ENCODE peak calls at places on chromosomes 1 and 21, in four cellular contexts. One of them, this sample, is unnamed.

GRCh38 chr1:6438047-6438525 is 13.5 kb downstream of the ESPN start:
- DNase-seq in thyroid gland: peak
- DNase-seq in CD8-positive, alpha-beta T cell: peak
- DNase-seq in Calu3: peak
- DNase-seq in this sample: peak

GRCh38 chr1:233885196-233886028 is 19.1 kb upstream of the SLC35F3 start:
- DNase-seq in thyroid gland: no peak
- DNase-seq in CD8-positive, alpha-beta T cell: no peak
- DNase-seq in Calu3: no peak
- DNase-seq in this sample: no peak

GRCh38 chr1:111140680-111140967 is 601 bp downstream of the CEPT1 start:
- DNase-seq in CD8-positive, alpha-beta T cell: no peak
- DNase-seq in Calu3: peak
- DNase-seq in thyroid gland: no peak
- DNase-seq in this sample: no peak

GRCh38 chr1:154856049-154856448 is 14.0 kb downstream of the KCNN3 start:
- DNase-seq in CD8-positive, alpha-beta T cell: no peak
- DNase-seq in thyroid gland: no peak
- DNase-seq in Calu3: no peak
- DNase-seq in this sample: no peak

GRCh38 chr1:183248989-183249691 is 63.1 kb downstream of the LAMC2 start:
- DNase-seq in Calu3: no peak
- DNase-seq in thyroid gland: no peak
- DNase-seq in CD8-positive, alpha-beta T cell: no peak
- DNase-seq in this sample: no peak

GRCh38 chr1:33443067-33443704 is 12.3 kb upstream of the PHC2 start:
- DNase-seq in CD8-positive, alpha-beta T cell: no peak
- DNase-seq in Calu3: no peak
- DNase-seq in thyroid gland: no peak
- DNase-seq in this sample: no peak

GRCh38 chr21:45539046-45539795 is 3.0 kb downstream of the SLC19A1 start:
- DNase-seq in Calu3: no peak
- DNase-seq in thyroid gland: peak
- DNase-seq in CD8-positive, alpha-beta T cell: no peak
- DNase-seq in this sample: no peak

GRCh38 chr1:195345149-195345548 is 1263.1 kb downstream of the KCNT2 start:
- DNase-seq in thyroid gland: peak
- DNase-seq in CD8-positive, alpha-beta T cell: no peak
- DNase-seq in Calu3: no peak
- DNase-seq in this sample: no peak

GRCh38 chr1:11792106-11792505 is 13.7 kb downstream of the MTHFR start:
- DNase-seq in CD8-positive, alpha-beta T cell: no peak
- DNase-seq in thyroid gland: no peak
- DNase-seq in Calu3: no peak
- DNase-seq in this sample: no peak

GRCh38 chr1:231192620-231193163 is 30.8 kb downstream of the TRIM67 start:
- DNase-seq in thyroid gland: peak
- DNase-seq in CD8-positive, alpha-beta T cell: no peak
- DNase-seq in Calu3: peak
- DNase-seq in this sample: peak

GRCh38 chr21:38930065-38930464 is 124.3 kb downstream of the ETS2 start:
- DNase-seq in thyroid gland: no peak
- DNase-seq in Calu3: no peak
- DNase-seq in CD8-positive, alpha-beta T cell: no peak
- DNase-seq in this sample: no peak

GRCh38 chr1:47175227-47175934 is 14.5 kb downstream of the PDZK1IP1 start:
- DNase-seq in CD8-positive, alpha-beta T cell: no peak
- DNase-seq in thyroid gland: peak
- DNase-seq in Calu3: peak
- DNase-seq in this sample: peak

GRCh38 chr1:186046437-186047233 is 312.4 kb downstream of the HMCN1 start:
- DNase-seq in thyroid gland: no peak
- DNase-seq in Calu3: no peak
- DNase-seq in CD8-positive, alpha-beta T cell: no peak
- DNase-seq in this sample: no peak

GRCh38 chr1:15106608-15107007 is 46.9 kb upstream of the TMEM51 start:
- DNase-seq in Calu3: peak
- DNase-seq in CD8-positive, alpha-beta T cell: no peak
- DNase-seq in thyroid gland: no peak
- DNase-seq in this sample: no peak

GRCh38 chr1:96541491-96541890 is 180.1 kb upstream of the PTBP2 start:
- DNase-seq in CD8-positive, alpha-beta T cell: no peak
- DNase-seq in thyroid gland: no peak
- DNase-seq in Calu3: no peak
- DNase-seq in this sample: no peak

GRCh38 chr1:222784371-222784770 is 30.5 kb upstream of the DISP1 start:
- DNase-seq in thyroid gland: peak
- DNase-seq in CD8-positive, alpha-beta T cell: no peak
- DNase-seq in Calu3: no peak
- DNase-seq in this sample: no peak

GRCh38 chr1:44366576-44366975 is 11.5 kb upstream of the ERI3 start:
- DNase-seq in Calu3: no peak
- DNase-seq in thyroid gland: no peak
- DNase-seq in CD8-positive, alpha-beta T cell: no peak
- DNase-seq in this sample: no peak

GRCh38 chr1:208223136-208223535 is 21.0 kb downstream of the PLXNA2 start:
- DNase-seq in CD8-positive, alpha-beta T cell: no peak
- DNase-seq in Calu3: no peak
- DNase-seq in thyroid gland: no peak
- DNase-seq in this sample: no peak

GRCh38 chr1:28439320-28439719 is 66.5 kb upstream of the RCC1 start:
- DNase-seq in CD8-positive, alpha-beta T cell: no peak
- DNase-seq in Calu3: no peak
- DNase-seq in thyroid gland: no peak
- DNase-seq in this sample: no peak

GRCh38 chr1:110187139-110187890 is 22.8 kb upstream of the KCNC4 start:
- DNase-seq in CD8-positive, alpha-beta T cell: no peak
- DNase-seq in Calu3: no peak
- DNase-seq in thyroid gland: no peak
- DNase-seq in this sample: no peak

GRCh38 chr21:14557413-14557812 is 11.3 kb upstream of the SAMSN1 start:
- DNase-seq in thyroid gland: no peak
- DNase-seq in Calu3: no peak
- DNase-seq in CD8-positive, alpha-beta T cell: no peak
- DNase-seq in this sample: no peak

GRCh38 chr1:226984521-226985238 is 44.6 kb downstream of the COQ8A start:
- DNase-seq in thyroid gland: no peak
- DNase-seq in CD8-positive, alpha-beta T cell: no peak
- DNase-seq in Calu3: no peak
- DNase-seq in this sample: peak

GRCh38 chr1:5504364-5504740 is 487.9 kb downstream of the NPHP4 start:
- DNase-seq in thyroid gland: peak
- DNase-seq in CD8-positive, alpha-beta T cell: no peak
- DNase-seq in Calu3: no peak
- DNase-seq in this sample: no peak

GRCh38 chr1:117609471-117609911 is 3.6 kb downstream of the TENT5C start:
- DNase-seq in Calu3: no peak
- DNase-seq in thyroid gland: peak
- DNase-seq in CD8-positive, alpha-beta T cell: no peak
- DNase-seq in this sample: no peak

GRCh38 chr1:14880456-14881316 is 272.9 kb upstream of the TMEM51 start:
- DNase-seq in thyroid gland: no peak
- DNase-seq in CD8-positive, alpha-beta T cell: no peak
- DNase-seq in Calu3: no peak
- DNase-seq in this sample: no peak

GRCh38 chr1:234683856-234684632 is 74.1 kb upstream of the IRF2BP2 start:
- DNase-seq in thyroid gland: peak
- DNase-seq in CD8-positive, alpha-beta T cell: no peak
- DNase-seq in Calu3: peak
- DNase-seq in this sample: no peak

GRCh38 chr1:232952514-232953175 is 2.2 kb downstream of the NTPCR start:
- DNase-seq in thyroid gland: peak
- DNase-seq in Calu3: peak
- DNase-seq in CD8-positive, alpha-beta T cell: no peak
- DNase-seq in this sample: peak

GRCh38 chr1:188706742-188707141 is 1770.9 kb downstream of the BRINP3 start:
- DNase-seq in Calu3: peak
- DNase-seq in thyroid gland: no peak
- DNase-seq in CD8-positive, alpha-beta T cell: no peak
- DNase-seq in this sample: no peak

GRCh38 chr1:244280221-244280620 is 171.5 kb downstream of the ADSS2 start:
- DNase-seq in Calu3: no peak
- DNase-seq in CD8-positive, alpha-beta T cell: no peak
- DNase-seq in thyroid gland: no peak
- DNase-seq in this sample: no peak

GRCh38 chr1:206890125-206890637 is 7.1 kb upstream of the IL24 start:
- DNase-seq in thyroid gland: no peak
- DNase-seq in CD8-positive, alpha-beta T cell: no peak
- DNase-seq in Calu3: no peak
- DNase-seq in this sample: no peak

GRCh38 chr21:33230518-33231324 is 983 bp downstream of the IFNAR2 start:
- DNase-seq in CD8-positive, alpha-beta T cell: no peak
- DNase-seq in Calu3: peak
- DNase-seq in thyroid gland: peak
- DNase-seq in this sample: peak

GRCh38 chr1:182249201-182249676 is 142.4 kb downstream of the GLUL start:
- DNase-seq in thyroid gland: peak
- DNase-seq in Calu3: no peak
- DNase-seq in CD8-positive, alpha-beta T cell: no peak
- DNase-seq in this sample: peak

GRCh38 chr21:42108554-42108885 is 37.4 kb downstream of the UMODL1 start:
- DNase-seq in Calu3: no peak
- DNase-seq in thyroid gland: no peak
- DNase-seq in CD8-positive, alpha-beta T cell: no peak
- DNase-seq in this sample: no peak

GRCh38 chr21:42107881-42108553 is 36.9 kb downstream of the UMODL1 start:
- DNase-seq in CD8-positive, alpha-beta T cell: peak
- DNase-seq in Calu3: peak
- DNase-seq in thyroid gland: peak
- DNase-seq in this sample: peak

GRCh38 chr21:42105916-42106315 is 34.8 kb downstream of the UMODL1 start:
- DNase-seq in thyroid gland: no peak
- DNase-seq in Calu3: no peak
- DNase-seq in CD8-positive, alpha-beta T cell: no peak
- DNase-seq in this sample: no peak

GRCh38 chr21:42106425-42106824 is 35.3 kb downstream of the UMODL1 start:
- DNase-seq in Calu3: no peak
- DNase-seq in CD8-positive, alpha-beta T cell: no peak
- DNase-seq in thyroid gland: no peak
- DNase-seq in this sample: no peak

GRCh38 chr21:42107177-42107880 is 36.2 kb downstream of the UMODL1 start:
- DNase-seq in Calu3: no peak
- DNase-seq in thyroid gland: no peak
- DNase-seq in CD8-positive, alpha-beta T cell: no peak
- DNase-seq in this sample: no peak
- TF ChIP-seq CTCF in Calu3: no peak
- TF ChIP-seq CTCF in thyroid gland: no peak
- TF ChIP-seq CTCF in CD8-positive, alpha-beta T cell: no peak
- TF ChIP-seq CTCF in this sample: no peak

GRCh38 chr1:71343686-71344416 is 263.0 kb upstream of the ZRANB2 start:
- DNase-seq in thyroid gland: no peak
- DNase-seq in Calu3: no peak
- DNase-seq in CD8-positive, alpha-beta T cell: no peak
- DNase-seq in this sample: no peak
- TF ChIP-seq CTCF in thyroid gland: no peak
- TF ChIP-seq CTCF in Calu3: no peak
- TF ChIP-seq CTCF in CD8-positive, alpha-beta T cell: no peak
- TF ChIP-seq CTCF in this sample: peak

DNA sequence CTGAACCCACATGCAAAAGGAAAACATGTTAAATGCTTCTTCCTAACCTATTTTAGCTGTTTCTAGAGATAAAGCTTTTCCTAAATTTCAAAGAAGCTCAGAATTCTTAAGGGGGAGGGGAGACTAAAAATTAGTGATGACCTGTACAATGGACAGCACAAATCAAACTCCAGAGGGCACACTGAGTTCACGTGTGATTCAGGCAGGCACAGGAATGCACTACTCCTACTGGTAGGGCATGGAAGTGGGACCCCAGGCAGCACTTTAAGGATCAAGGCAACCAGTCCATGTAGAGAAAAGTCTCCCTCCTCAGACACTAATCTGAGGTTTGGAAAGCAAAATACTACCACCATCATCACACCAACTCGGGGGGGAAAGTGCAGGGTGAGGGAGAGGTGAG is 31.3 kb upstream of the CLCA4 start:
- DNase-seq in Calu3: peak
- DNase-seq in CD8-positive, alpha-beta T cell: no peak
- DNase-seq in thyroid gland: no peak
- DNase-seq in this sample: no peak
- TF ChIP-seq CTCF in Calu3: peak
- TF ChIP-seq CTCF in CD8-positive, alpha-beta T cell: no peak
- TF ChIP-seq CTCF in thyroid gland: no peak
- TF ChIP-seq CTCF in this sample: no peak

DNA sequence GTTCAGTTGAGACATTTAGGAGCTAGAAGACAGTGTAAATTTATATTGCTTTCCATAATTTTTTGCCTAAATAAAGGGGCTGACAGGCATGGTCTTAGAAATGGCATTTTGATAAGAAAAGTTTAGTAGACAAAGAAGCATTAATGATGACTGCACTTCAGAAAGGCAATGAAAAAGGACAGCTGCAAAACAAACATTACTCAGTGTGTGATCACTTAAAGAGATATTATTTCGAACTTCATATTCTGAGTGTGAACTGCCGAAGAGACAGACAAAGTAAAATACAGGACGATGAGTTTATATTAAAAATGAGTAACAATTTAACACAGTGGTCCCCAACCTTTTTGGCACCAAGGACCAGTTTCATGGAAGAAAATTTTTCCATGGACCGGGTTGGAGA is 243.1 kb downstream of the DPYD start:
- DNase-seq in CD8-positive, alpha-beta T cell: no peak
- DNase-seq in Calu3: no peak
- DNase-seq in thyroid gland: no peak
- DNase-seq in this sample: no peak
- TF ChIP-seq CTCF in CD8-positive, alpha-beta T cell: no peak
- TF ChIP-seq CTCF in Calu3: no peak
- TF ChIP-seq CTCF in thyroid gland: no peak
- TF ChIP-seq CTCF in this sample: no peak

GRCh38 chr21:34635307-34635706 is 20.4 kb upstream of the RCAN1 start:
- DNase-seq in CD8-positive, alpha-beta T cell: no peak
- DNase-seq in thyroid gland: no peak
- DNase-seq in Calu3: peak
- DNase-seq in this sample: no peak
- TF ChIP-seq CTCF in CD8-positive, alpha-beta T cell: peak
- TF ChIP-seq CTCF in thyroid gland: no peak
- TF ChIP-seq CTCF in Calu3: peak
- TF ChIP-seq CTCF in this sample: no peak

GRCh38 chr1:17664322-17664721 is 90.8 kb upstream of the ACTL8 start:
- DNase-seq in CD8-positive, alpha-beta T cell: no peak
- DNase-seq in Calu3: no peak
- DNase-seq in thyroid gland: no peak
- DNase-seq in this sample: no peak
- TF ChIP-seq CTCF in CD8-positive, alpha-beta T cell: no peak
- TF ChIP-seq CTCF in Calu3: no peak
- TF ChIP-seq CTCF in thyroid gland: no peak
- TF ChIP-seq CTCF in this sample: no peak

GRCh38 chr1:48177257-48177656 is 45.3 kb upstream of the SLC5A9 start:
- DNase-seq in CD8-positive, alpha-beta T cell: no peak
- DNase-seq in thyroid gland: no peak
- DNase-seq in Calu3: no peak
- DNase-seq in this sample: no peak
- TF ChIP-seq CTCF in CD8-positive, alpha-beta T cell: no peak
- TF ChIP-seq CTCF in thyroid gland: no peak
- TF ChIP-seq CTCF in Calu3: no peak
- TF ChIP-seq CTCF in this sample: no peak